ENCODE peak calls at places on chromosomes 5 and 9, in five cellular contexts. M is mammary epithelial cell, C is astrocyte of the spinal cord, E is GM06990, A is progenitor cell of endocrine pancreas. S is an unnamed sample.
A peak's percentile ranks its signal among the peaks of the same experiment; 100 is the strongest.

GRCh38 chr5:168850683-168851082 is 271.5 kb upstream of the PANK3 start:
- DNase-seq in M (no peak), C (no peak), E (no peak), A (no peak), S (no peak)

GRCh38 chr9:71822935-71823334 is 54.6 kb upstream of the CEMIP2 start:
- DNase-seq in M (no peak), C (no peak), E (no peak), A (no peak), S (no peak)

GRCh38 chr5:6804766-6805165 is 91.5 kb downstream of the TENT4A start:
- DNase-seq in M (no peak), C (peak; percentile 30), E (no peak), A (no peak), S (no peak)

GRCh38 chr5:2017540-2018389 is 135.0 kb upstream of the IRX4 start:
- DNase-seq in M (no peak), C (no peak), E (no peak), A (no peak), S (peak; percentile 71)

GRCh38 chr9:113345693-113346092 is 3.6 kb upstream of the BSPRY start:
- DNase-seq in M (no peak), C (no peak), E (no peak), A (no peak), S (no peak)

GRCh38 chr9:35517552-35518211 is 27.8 kb downstream of the RUSC2 start:
- DNase-seq in M (no peak), C (no peak), E (no peak), A (no peak), S (no peak)

GRCh38 chr5:149611327-149611726 is 30.0 kb downstream of the ARHGEF37 start:
- DNase-seq in M (no peak), C (peak; percentile 89), E (no peak), A (no peak), S (no peak)

GRCh38 chr9:126171641-126172040 is 155.0 kb upstream of the MVB12B start:
- DNase-seq in M (no peak), C (no peak), E (no peak), A (no peak), S (no peak)

GRCh38 chr5:145562931-145563330 is 272.2 kb downstream of the PRELID2 start:
- DNase-seq in M (no peak), C (peak; percentile 81), E (no peak), A (no peak), S (no peak)

GRCh38 chr5:140258016-140258415 is 44.9 kb downstream of the PFDN1 start:
- DNase-seq in M (no peak), C (no peak), E (no peak), A (no peak), S (no peak)

GRCh38 chr5:172450861-172451695 is 3.2 kb downstream of the SH3PXD2B start:
- DNase-seq in M (no peak), C (no peak), E (no peak), A (no peak), S (peak; percentile 56)

GRCh38 chr5:14171621-14172020 is 28.5 kb downstream of the TRIO start:
- DNase-seq in M (no peak), C (no peak), E (no peak), A (no peak), S (no peak)

GRCh38 chr9:87443006-87443405 is 54.7 kb upstream of the DAPK1 start:
- DNase-seq in M (no peak), C (no peak), E (no peak), A (no peak), S (no peak)

GRCh38 chr5:57416246-57416996 is 66.2 kb downstream of the ACTBL2 start:
- DNase-seq in M (no peak), C (peak; percentile 64), E (no peak), A (no peak), S (no peak)

GRCh38 chr9:77514886-77515711 is 133.0 kb downstream of the GNA14 start:
- DNase-seq in M (peak; percentile 5), C (peak; percentile 90), E (no peak), A (no peak), S (no peak)

GRCh38 chr5:173435543-173435942 is 107.3 kb upstream of the STC2 start:
- DNase-seq in M (no peak), C (peak; percentile 30), E (no peak), A (no peak), S (no peak)

GRCh38 chr5:81749562-81750307 is 1.2 kb downstream of the SSBP2 start:
- DNase-seq in M (peak; percentile 16), C (no peak), E (peak; percentile 89), A (peak; percentile 42), S (peak; percentile 76)

GRCh38 chr9:38621434-38622082 is 1.2 kb upstream of the ANKRD18A start:
- DNase-seq in M (peak; percentile 24), C (peak; percentile 38), E (peak; percentile 29), A (peak; percentile 41), S (peak; percentile 36)

GRCh38 chr9:132502480-132502879 is 79.9 kb upstream of the BARHL1 start:
- DNase-seq in M (no peak), C (no peak), E (no peak), A (no peak), S (no peak)

GRCh38 chr5:9924614-9925013 is 294.5 kb upstream of the TAS2R1 start:
- DNase-seq in M (peak; percentile 91), C (peak; percentile 96), E (peak; percentile 71), A (no peak), S (no peak)

GRCh38 chr9:81877047-81877446 is 51.2 kb upstream of the SPATA31D4 start:
- DNase-seq in M (no peak), C (no peak), E (no peak), A (no peak), S (no peak)

GRCh38 chr5:169706758-169707450 is 69.8 kb downstream of the DOCK2 start:
- DNase-seq in M (peak; percentile 48), C (peak; percentile 79), E (no peak), A (no peak), S (no peak)

GRCh38 chr5:88401671-88402070 is 133.0 kb upstream of the TMEM161B start:
- DNase-seq in M (no peak), C (no peak), E (no peak), A (no peak), S (no peak)

GRCh38 chr9:116549061-116549664 is 137.9 kb upstream of the TRIM32 start:
- DNase-seq in M (peak; percentile 95), C (peak; percentile 93), E (no peak), A (no peak), S (no peak)

GRCh38 chr5:130773813-130774212 is 391.2 kb downstream of the HINT1 start:
- DNase-seq in M (peak; percentile 81), C (peak; percentile 3), E (no peak), A (no peak), S (no peak)

GRCh38 chr9:99906403-99907207 is at the start of gene STX17:
- DNase-seq in M (peak; percentile 82), C (peak; percentile 82), E (peak; percentile 85), A (peak; percentile 88), S (peak; percentile 92)
- TF ChIP-seq CTCF in M (no peak), C (no peak), E (no peak), A (peak; percentile 11), S (no peak)

DNA sequence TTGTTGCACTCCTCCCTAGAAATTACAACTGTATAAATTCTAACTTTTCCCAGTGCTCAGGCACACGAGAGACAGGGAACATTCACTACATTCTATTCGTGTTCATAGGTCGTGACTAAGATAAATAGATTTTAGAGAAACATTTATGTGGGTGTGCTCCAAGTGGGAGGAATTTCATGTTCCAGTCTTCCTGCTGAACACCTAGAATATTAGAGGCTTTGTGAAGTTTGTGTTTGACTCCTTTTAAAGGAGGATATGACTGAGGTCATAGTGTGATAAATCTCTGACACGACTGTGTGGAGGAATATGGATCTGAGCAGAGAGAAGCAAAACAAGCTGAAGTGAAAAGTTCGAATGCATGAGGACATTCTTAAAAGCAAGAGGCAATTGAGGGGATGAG is 355.3 kb downstream of the ZSWIM6 start:
- DNase-seq in M (peak; percentile 31), C (no peak), E (no peak), A (no peak), S (no peak)
- TF ChIP-seq CTCF in M (no peak), C (no peak), E (no peak), A (no peak), S (no peak)

DNA sequence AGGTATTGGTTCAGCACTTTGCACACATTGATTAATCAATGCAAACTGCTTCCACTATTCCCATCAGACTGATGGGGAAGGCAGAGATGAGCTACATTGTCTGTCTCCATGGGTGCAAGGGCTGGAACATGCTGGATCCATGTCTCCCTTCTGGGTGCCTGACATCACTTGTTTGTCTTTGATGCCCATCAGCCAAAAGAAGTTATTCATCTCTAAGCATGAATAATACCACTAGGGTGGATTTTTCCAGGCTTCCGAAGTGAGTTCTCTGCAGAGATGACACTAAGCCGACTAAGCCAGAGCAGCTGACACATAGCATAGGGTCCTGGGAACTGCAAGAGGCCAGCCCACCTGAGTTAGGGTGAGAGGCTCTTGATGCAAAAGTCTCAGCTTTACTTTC is 8.7 kb downstream of the FGF1 start:
- DNase-seq in M (peak; percentile 52), C (no peak), E (no peak), A (no peak), S (no peak)
- TF ChIP-seq CTCF in M (no peak), C (no peak), E (no peak), A (no peak), S (no peak)

DNA sequence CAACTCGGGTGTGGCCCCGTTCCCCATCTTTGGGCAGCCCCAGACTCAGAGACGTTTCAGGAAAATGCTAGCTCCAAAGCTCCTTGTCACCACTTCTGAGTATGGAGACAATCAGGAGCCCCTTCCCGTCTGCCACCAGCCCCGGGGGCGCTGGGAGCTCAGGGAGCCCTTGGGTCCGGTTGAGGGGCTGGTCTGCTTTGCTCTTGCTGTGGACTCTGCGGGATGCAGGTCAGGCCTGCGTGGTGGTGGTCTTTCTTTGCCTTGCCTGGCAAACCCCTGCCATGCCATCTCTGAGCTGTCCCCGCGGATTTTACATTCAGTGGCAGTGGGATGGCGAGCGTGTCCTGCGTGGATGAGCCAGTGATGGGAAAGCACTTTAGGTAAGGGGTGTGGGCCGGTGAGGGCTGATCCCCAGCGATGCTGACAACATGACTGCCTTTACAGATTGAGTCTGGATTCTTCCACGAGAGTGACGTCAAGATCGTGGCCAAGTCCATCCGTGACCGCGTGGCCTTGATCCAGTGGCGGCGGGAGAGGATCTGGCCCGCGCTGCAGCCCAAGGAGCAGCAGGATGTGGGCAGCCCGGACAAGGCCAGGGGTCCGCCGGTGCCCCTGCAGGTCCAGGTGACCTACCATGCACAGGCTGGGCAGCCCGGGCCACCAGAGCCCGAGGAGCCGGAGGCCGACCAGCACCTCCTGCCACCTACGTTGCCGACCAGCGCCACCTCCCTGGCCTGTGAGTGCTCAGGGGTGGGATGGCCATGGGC is 63.3 kb downstream of the WNK2 start:
- DNase-seq in M (no peak), C (no peak), E (no peak), A (no peak), S (no peak)
- TF ChIP-seq CTCF in M (no peak), C (no peak), E (no peak), A (no peak), S (no peak)

GRCh38 chr5:159444441-159445082 is 114.3 kb upstream of the IL12B start:
- DNase-seq in M (peak; percentile 60), C (peak; percentile 75), E (no peak), A (no peak), S (peak; percentile 67)
- TF ChIP-seq CTCF in M (peak; percentile 30), C (peak; percentile 43), E (peak; percentile 39), A (peak; percentile 56), S (peak; percentile 11)

GRCh38 chr9:137777761-137778160 is 99.8 kb upstream of the CACNA1B start:
- DNase-seq in M (no peak), C (no peak), E (no peak), A (no peak), S (no peak)

GRCh38 chr9:137776306-137776995 is 101.1 kb upstream of the CACNA1B start:
- DNase-seq in M (no peak), C (no peak), E (no peak), A (no peak), S (no peak)

GRCh38 chr9:137772281-137772873 is 105.2 kb upstream of the CACNA1B start:
- DNase-seq in M (no peak), C (no peak), E (no peak), A (no peak), S (no peak)

GRCh38 chr9:137771580-137771979 is 106.0 kb upstream of the CACNA1B start:
- DNase-seq in M (no peak), C (no peak), E (no peak), A (no peak), S (no peak)

GRCh38 chr9:137774775-137775386 is 102.7 kb upstream of the CACNA1B start:
- DNase-seq in M (no peak), C (no peak), E (no peak), A (no peak), S (no peak)
- TF ChIP-seq CTCF in M (no peak), C (no peak), E (no peak), A (no peak), S (no peak)